ENCODE peak calls at places on chromosomes 11 and 22, in five cellular contexts. D, S, V, W and H are unnamed samples.

GRCh38 chr11:121024989-121025388 is 1.1 kb downstream of the TBCEL start:
- DNase-seq in W (no peak), V (peak), D (no peak), S (no peak), H (peak)

GRCh38 chr11:114027941-114028340 is 31.6 kb upstream of the ZBTB16 start:
- DNase-seq in D (no peak), W (no peak), S (no peak), V (no peak), H (peak)

GRCh38 chr22:22948651-22949611 is 61.3 kb downstream of the IGLL5 start:
- DNase-seq in W (no peak), V (no peak), D (no peak), S (no peak), H (peak)

GRCh38 chr22:28909375-28909774 is 26.0 kb downstream of the ZNRF3 start:
- DNase-seq in D (no peak), V (no peak), W (no peak), S (no peak), H (peak)

GRCh38 chr11:82080160-82080559 is 653.5 kb downstream of the FAM181B start:
- DNase-seq in S (peak), W (no peak), D (no peak), V (no peak), H (no peak)

GRCh38 chr11:126115253-126115540 is 52.5 kb upstream of the CDON start:
- DNase-seq in V (no peak), W (no peak), D (no peak), S (no peak), H (no peak)

GRCh38 chr22:19656541-19657251 is 57.6 kb upstream of the SEPTIN5 start:
- DNase-seq in W (no peak), D (no peak), S (no peak), V (no peak), H (no peak)

GRCh38 chr22:46576556-46577351 is 39.3 kb upstream of the CELSR1 start:
- DNase-seq in W (no peak), V (peak), D (no peak), S (no peak), H (peak)

GRCh38 chr11:16410479-16410878 is 54.1 kb upstream of the SOX6 start:
- DNase-seq in W (no peak), D (no peak), V (no peak), S (no peak), H (no peak)

GRCh38 chr22:37982151-37982838 is 2.1 kb downstream of the SOX10 start:
- DNase-seq in S (no peak), D (no peak), V (no peak), W (no peak), H (no peak)

GRCh38 chr22:46362221-46362933 is 26.9 kb downstream of the TRMU start:
- DNase-seq in D (no peak), V (no peak), W (no peak), S (no peak), H (no peak)

GRCh38 chr11:19957301-19957985 is 202.8 kb downstream of the DBX1 start:
- DNase-seq in W (no peak), D (no peak), V (no peak), S (no peak), H (no peak)

GRCh38 chr11:117614695-117615094 is 182.3 kb downstream of the DSCAML1 start:
- DNase-seq in V (no peak), S (no peak), D (no peak), W (no peak), H (no peak)

GRCh38 chr11:80144932-80145612 is 704.2 kb upstream of the TENM4 start:
- DNase-seq in V (no peak), W (no peak), D (no peak), S (no peak), H (no peak)

GRCh38 chr11:72038491-72038890 is 39.8 kb downstream of the IL18BP start:
- DNase-seq in S (peak), W (no peak), V (no peak), D (peak), H (peak)

GRCh38 chr22:27761652-27762051 is 39.9 kb downstream of the MN1 start:
- DNase-seq in W (no peak), V (no peak), D (no peak), S (no peak), H (no peak)

GRCh38 chr11:74220376-74220775 is 49.3 kb downstream of the PPME1 start:
- DNase-seq in W (no peak), S (no peak), V (no peak), D (no peak), H (no peak)

GRCh38 chr22:31973739-31974138 is 29.4 kb downstream of the YWHAH start:
- DNase-seq in D (no peak), W (no peak), S (no peak), V (no peak), H (no peak)

GRCh38 chr11:126104420-126104819 is 41.8 kb upstream of the CDON start:
- DNase-seq in S (no peak), W (no peak), V (no peak), D (no peak), H (no peak)

GRCh38 chr22:20141186-20142077 is 9.4 kb downstream of the CCDC188 start:
- DNase-seq in V (no peak), W (no peak), S (peak), D (peak), H (peak)

GRCh38 chr11:75445315-75445953 is 12.4 kb upstream of the KLHL35 start:
- DNase-seq in V (peak), D (peak), S (peak), W (peak), H (peak)

GRCh38 chr11:75233688-75234295 is 6.8 kb upstream of the TPBGL start:
- DNase-seq in S (peak), D (no peak), W (no peak), V (no peak), H (peak)

GRCh38 chr22:38504731-38505594 is 1.1 kb downstream of the DDX17 start:
- DNase-seq in V (no peak), W (no peak), S (no peak), D (no peak), H (peak)

GRCh38 chr11:57644748-57645715 is 4.7 kb downstream of the YPEL4 start:
- DNase-seq in S (peak), D (no peak), V (peak), W (peak), H (peak)

GRCh38 chr22:39230261-39231196 is 14.3 kb downstream of the PDGFB start:
- DNase-seq in V (no peak), D (no peak), S (no peak), W (no peak), H (peak)

GRCh38 chr11:115616941-115617340 is 112.7 kb upstream of the CADM1 start:
- DNase-seq in W (no peak), D (peak), V (no peak), S (peak), H (peak)

GRCh38 chr11:129012880-129013279 is 70.2 kb upstream of the TP53AIP1 start:
- DNase-seq in V (no peak), S (no peak), W (no peak), D (no peak), H (no peak)

GRCh38 chr22:47116426-47117341 is 354.2 kb downstream of the TBC1D22A start:
- DNase-seq in S (no peak), W (no peak), V (no peak), D (no peak), H (no peak)

GRCh38 chr11:125165664-125166346 is 1.3 kb downstream of the PKNOX2 start:
- DNase-seq in D (no peak), W (no peak), S (peak), V (peak), H (no peak)

GRCh38 chr11:134666273-134667174 is 254.5 kb upstream of the B3GAT1 start:
- DNase-seq in V (no peak), S (no peak), W (no peak), D (no peak), H (no peak)

GRCh38 chr11:10301656-10302293 is 3.1 kb upstream of the ADM start:
- DNase-seq in D (no peak), V (no peak), W (no peak), S (peak), H (peak)

GRCh38 chr11:99952816-99953215 is 734.3 kb upstream of the ARHGAP42 start:
- DNase-seq in S (peak), W (no peak), D (no peak), V (no peak), H (peak)

GRCh38 chr11:115784796-115785521 is 280.7 kb upstream of the CADM1 start:
- DNase-seq in W (no peak), S (no peak), V (no peak), D (no peak), H (no peak)

GRCh38 chr11:115623021-115623451 is 118.8 kb upstream of the CADM1 start:
- DNase-seq in D (peak), V (peak), W (no peak), S (peak), H (peak)

GRCh38 chr11:23991140-23991539 is 505.7 kb upstream of the LUZP2 start:
- DNase-seq in S (peak), V (no peak), D (peak), W (no peak), H (peak)

GRCh38 chr11:46294365-46295309 is 17.2 kb downstream of the CREB3L1 start:
- DNase-seq in V (no peak), W (no peak), D (peak), S (peak), H (peak)

GRCh38 chr22:40294696-40295095 is 51.6 kb upstream of the ADSL start:
- DNase-seq in W (no peak), V (no peak), D (no peak), S (no peak), H (no peak)

DNA sequence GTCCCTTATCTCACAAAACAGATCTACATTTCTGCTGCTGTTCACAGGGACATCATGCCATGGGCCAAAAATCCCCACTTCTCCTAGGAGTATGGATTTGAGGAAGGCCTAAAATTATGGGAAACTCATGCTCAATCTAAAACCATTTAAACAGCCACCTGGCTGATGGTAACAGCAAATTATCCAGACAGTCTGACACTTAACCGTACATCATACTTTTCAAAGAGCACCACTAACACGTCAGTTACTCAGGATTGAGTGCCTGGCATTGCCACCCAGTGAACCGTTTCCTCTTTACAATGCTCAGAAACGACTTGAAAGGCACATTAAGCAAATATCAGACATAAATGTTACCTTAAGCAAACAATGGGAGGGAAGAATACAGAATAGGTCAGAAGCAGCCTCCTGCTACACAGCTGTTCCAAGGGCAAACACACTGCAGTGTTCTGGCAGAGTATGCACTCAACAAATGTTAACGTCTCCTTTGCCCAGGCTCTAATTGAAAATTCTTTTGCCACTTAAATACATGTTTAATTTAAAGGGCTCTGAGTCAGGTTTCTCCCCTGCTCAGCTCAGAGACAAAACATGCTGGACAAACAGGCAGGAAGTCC is 18.8 kb upstream of the SLC36A4 start:
- DNase-seq in D (no peak), V (no peak), S (no peak), W (no peak), H (no peak)
- TF ChIP-seq CTCF in D (no peak), V (no peak), S (no peak), W (no peak), H (no peak)

DNA sequence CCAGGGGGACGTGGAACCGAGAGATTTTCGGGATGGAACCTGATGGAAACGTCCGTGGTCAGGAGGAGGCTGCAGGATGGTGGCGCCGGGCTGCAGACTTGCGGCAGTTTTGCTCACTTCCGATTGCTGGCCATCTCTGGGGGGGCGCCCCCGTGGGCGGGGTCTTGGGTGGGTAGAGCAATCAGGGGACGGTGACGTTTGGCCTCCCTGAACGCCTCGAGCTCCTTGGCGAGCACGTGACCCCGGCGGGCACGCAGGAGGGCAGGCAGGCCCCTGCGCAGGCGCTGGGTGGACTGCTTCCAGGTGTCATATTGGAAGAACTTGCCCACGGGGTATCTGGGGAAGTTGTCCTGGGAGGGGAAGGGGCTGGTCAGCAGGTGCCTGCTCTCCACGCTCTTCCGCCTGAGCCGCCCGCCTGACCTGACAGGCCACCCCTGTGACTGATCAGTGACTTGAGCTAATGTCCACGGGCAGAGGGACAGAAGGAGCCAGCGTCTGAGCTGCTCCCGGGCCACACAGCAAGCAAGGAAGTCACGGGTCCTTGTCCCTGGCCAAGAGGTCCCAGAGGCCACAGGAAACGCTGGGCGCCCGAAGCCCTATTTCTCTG is 6.2 kb downstream of the IGF2 start:
- DNase-seq in S (no peak), D (no peak), W (no peak), V (no peak), H (no peak)
- TF ChIP-seq CTCF in S (no peak), D (no peak), W (no peak), V (no peak), H (no peak)

GRCh38 chr11:78630561-78631303 is 56.1 kb upstream of the NARS2 start:
- DNase-seq in D (no peak), S (no peak), V (no peak), W (no peak), H (no peak)
- TF ChIP-seq CTCF in D (no peak), S (no peak), V (no peak), W (peak), H (no peak)

GRCh38 chr11:60710482-60710881 is 11.1 kb downstream of the MS4A8 start:
- DNase-seq in D (no peak), W (no peak), V (peak), S (no peak), H (no peak)
- TF ChIP-seq CTCF in D (no peak), W (peak), V (no peak), S (no peak), H (peak)

GRCh38 chr11:122756417-122756816 is 81.9 kb upstream of the CRTAM start:
- DNase-seq in D (no peak), V (no peak), W (no peak), S (no peak), H (no peak)
- TF ChIP-seq CTCF in D (peak), V (no peak), W (no peak), S (no peak), H (peak)

GRCh38 chr11:50423208-50423607 is 390.5 kb downstream of the OR4C45 start:
- DNase-seq in D (no peak), V (no peak), W (no peak), S (no peak), H (peak)
- TF ChIP-seq CTCF in D (no peak), V (no peak), W (no peak), S (no peak), H (no peak)

DNA sequence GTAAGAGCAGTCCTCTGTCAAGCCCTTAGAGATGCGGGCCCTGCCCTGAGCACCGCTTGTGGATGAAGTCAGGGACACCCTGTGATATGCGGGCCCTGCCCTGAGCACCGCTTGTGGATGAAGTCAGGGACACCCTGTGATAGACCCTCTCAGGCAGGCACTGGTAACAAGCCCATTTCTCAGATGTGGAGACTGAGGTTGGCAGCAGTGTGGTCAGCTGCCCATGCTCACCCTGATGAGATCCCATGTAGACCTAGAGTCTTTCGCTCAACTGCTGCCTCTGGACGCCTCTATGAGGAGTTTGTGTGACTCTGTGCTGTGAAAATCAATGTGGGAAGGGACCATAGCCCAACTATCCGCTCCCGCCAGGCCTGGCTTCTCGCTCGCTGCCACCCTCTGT is 58.8 kb upstream of the FADD start:
- DNase-seq in V (no peak), S (no peak), D (no peak), W (no peak), H (no peak)
- TF ChIP-seq CTCF in V (no peak), S (no peak), D (no peak), W (no peak), H (no peak)

GRCh38 chr11:44484211-44484610 is 81.3 kb upstream of the CD82 start:
- DNase-seq in D (no peak), V (peak), S (no peak), W (peak), H (peak)
- TF ChIP-seq CTCF in D (peak), V (peak), S (peak), W (peak), H (peak)